ENCODE peak calls at places on chromosomes 3 and 15, in four cellular contexts. E is stomach; J is CD4-positive, CD25-positive, alpha-beta regulatory T cell; U is astrocyte. Y is an unnamed sample.

GRCh38 chr15:62444104-62445027 is 279.3 kb upstream of the C2CD4B start:
- DNase-seq in E (no peak), J (no peak), U (peak; percentile 98), Y (no peak)

GRCh38 chr15:94855409-94856266 is 624.3 kb downstream of the MCTP2 start:
- DNase-seq in U (no peak), E (no peak), J (no peak), Y (no peak)

GRCh38 chr3:139654637-139655365 is 23.0 kb downstream of the NMNAT3 start:
- DNase-seq in E (no peak), J (no peak), U (no peak), Y (no peak)

GRCh38 chr3:38397320-38397719 is 50.7 kb downstream of the XYLB start:
- DNase-seq in J (no peak), E (no peak), U (peak; percentile 13), Y (no peak)

GRCh38 chr3:150761831-150762661 is 923 bp downstream of the SIAH2 start:
- DNase-seq in J (peak; percentile 42), U (peak; percentile 48), E (peak; percentile 64), Y (peak; percentile 22)

GRCh38 chr15:78761891-78762385 is 49.3 kb downstream of the ADAMTS7 start:
- DNase-seq in U (no peak), E (no peak), J (no peak), Y (no peak)

GRCh38 chr15:64682255-64682654 is 93.1 kb downstream of the RBPMS2 start:
- DNase-seq in E (no peak), J (no peak), U (no peak), Y (no peak)

GRCh38 chr15:76987896-76988860 is 6.7 kb upstream of the PSTPIP1 start:
- DNase-seq in E (no peak), U (no peak), J (no peak), Y (no peak)

GRCh38 chr15:68638953-68639500 is 60.2 kb downstream of the CORO2B start:
- DNase-seq in U (peak; percentile 72), J (no peak), E (no peak), Y (no peak)

GRCh38 chr3:12796171-12797123 is at the start of gene CAND2:
- DNase-seq in U (peak; percentile 30), E (peak; percentile 55), J (peak; percentile 17), Y (peak; percentile 58)

GRCh38 chr3:155560594-155560993 is 184.3 kb downstream of the PLCH1 start:
- DNase-seq in J (no peak), U (peak; percentile 51), E (no peak), Y (no peak)

GRCh38 chr3:169072494-169072893 is 591.0 kb downstream of the MECOM start:
- DNase-seq in E (no peak), U (peak; percentile 33), J (no peak), Y (no peak)

GRCh38 chr3:50587806-50588758 is 18.8 kb downstream of the HEMK1 start:
- DNase-seq in E (no peak), U (no peak), J (no peak), Y (no peak)

GRCh38 chr15:70308011-70308761 is 210.5 kb upstream of the TLE3 start:
- DNase-seq in J (no peak), U (no peak), E (no peak), Y (no peak)

GRCh38 chr3:138038725-138039462 is 28.9 kb downstream of the CLDN18 start:
- DNase-seq in U (no peak), E (no peak), J (no peak), Y (no peak)

GRCh38 chr3:31014317-31015040 is 120.0 kb upstream of the GADL1 start:
- DNase-seq in U (peak; percentile 70), J (no peak), E (no peak), Y (no peak)

GRCh38 chr3:142987707-142988106 is 13.7 kb upstream of the U2SURP start:
- DNase-seq in E (no peak), J (no peak), U (no peak), Y (no peak)

GRCh38 chr3:132348531-132348930 is 31.3 kb downstream of the ACP3 start:
- DNase-seq in J (no peak), U (no peak), E (no peak), Y (no peak)

GRCh38 chr3:177835917-177836316 is 638.6 kb upstream of the TBL1XR1 start:
- DNase-seq in U (peak; percentile 99), J (no peak), E (no peak), Y (no peak)

GRCh38 chr3:188183452-188183851 is 29.5 kb downstream of the LPP start:
- DNase-seq in E (no peak), U (no peak), J (no peak), Y (no peak)

GRCh38 chr15:34709866-34710265 is 44.9 kb downstream of the GJD2 start:
- DNase-seq in U (peak; percentile 36), E (no peak), J (no peak), Y (no peak)

GRCh38 chr15:82851981-82852511 is 42.6 kb downstream of the WHAMM start:
- DNase-seq in E (peak; percentile 16), J (no peak), U (peak; percentile 92), Y (no peak)

GRCh38 chr15:34116620-34117019 is 14.7 kb downstream of the PGBD4 start:
- DNase-seq in J (no peak), U (peak; percentile 8), E (no peak), Y (no peak)

GRCh38 chr15:89820651-89821611 is 6.3 kb upstream of the ANPEP start:
- DNase-seq in E (no peak), U (peak; percentile 69), J (no peak), Y (no peak)

GRCh38 chr3:127770671-127771370 is 51.5 kb downstream of the MGLL start:
- DNase-seq in E (no peak), J (no peak), U (no peak), Y (no peak)

GRCh38 chr15:61849446-61849845 is 210.8 kb downstream of the VPS13C start:
- DNase-seq in U (no peak), J (no peak), E (no peak), Y (no peak)

GRCh38 chr3:96863129-96863740 is 48.8 kb downstream of the EPHA6 start:
- DNase-seq in U (no peak), J (no peak), E (no peak), Y (no peak)

GRCh38 chr3:126100688-126101301 is 16.9 kb upstream of the SLC41A3 start:
- DNase-seq in J (no peak), U (peak; percentile 82), E (no peak), Y (no peak)

GRCh38 chr3:11555211-11555782 is 88.4 kb downstream of the VGLL4 start:
- DNase-seq in U (no peak), E (no peak), J (no peak), Y (no peak)

GRCh38 chr3:64321747-64322146 is 96.5 kb upstream of the PRICKLE2 start:
- DNase-seq in U (peak; percentile 93), J (no peak), E (no peak), Y (no peak)

GRCh38 chr3:15300318-15301078 is 31.9 kb downstream of the SH3BP5 start:
- DNase-seq in J (no peak), E (no peak), U (peak; percentile 81), Y (no peak)

GRCh38 chr3:15299036-15299435 is 33.4 kb downstream of the SH3BP5 start:
- DNase-seq in U (no peak), J (no peak), E (no peak), Y (no peak)

GRCh38 chr3:15297592-15298350 is 34.6 kb downstream of the SH3BP5 start:
- DNase-seq in E (no peak), U (no peak), J (no peak), Y (no peak)

GRCh38 chr3:15295506-15295905 is 36.9 kb downstream of the SH3BP5 start:
- DNase-seq in U (peak; percentile 95), E (no peak), J (no peak), Y (no peak)

GRCh38 chr3:15298504-15298903 is 33.9 kb downstream of the SH3BP5 start:
- DNase-seq in U (no peak), E (no peak), J (no peak), Y (no peak)
- H3K4me1 ChIP-seq in U (peaks cover 24% of the 10 kb centered on the region), E (no peaks in the 10 kb centered on the region), J (peaks cover 56% of the 10 kb centered on the region), Y (peaks cover 38% of the 10 kb centered on the region)

DNA sequence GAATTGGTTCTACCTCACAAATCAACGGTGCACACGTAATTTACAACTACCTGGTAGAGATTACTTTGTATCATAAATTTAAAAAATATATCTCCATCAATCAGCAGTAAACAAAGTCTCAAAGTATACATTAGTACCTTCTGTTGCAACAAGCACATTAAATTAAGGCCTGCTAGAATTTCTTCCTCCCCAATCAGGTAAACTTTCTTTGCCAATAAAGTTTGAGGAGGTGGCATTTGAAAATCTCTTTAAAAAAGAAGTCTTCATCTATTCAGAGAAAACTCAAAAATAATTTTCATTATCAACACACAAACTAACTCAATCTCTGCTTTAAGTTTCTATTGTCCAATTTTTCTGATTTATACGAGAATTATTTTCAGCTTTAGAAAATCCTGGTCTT is 4.4 kb downstream of the CCNL1 start:
- DNase-seq in E (no peak), J (no peak), U (no peak), Y (no peak)
- H3K4me1 ChIP-seq in E (peaks cover 46% of the 10 kb centered on the region), J (peaks cover 64% of the 10 kb centered on the region), U (peaks cover 42% of the 10 kb centered on the region), Y (peaks cover 46% of the 10 kb centered on the region)

DNA sequence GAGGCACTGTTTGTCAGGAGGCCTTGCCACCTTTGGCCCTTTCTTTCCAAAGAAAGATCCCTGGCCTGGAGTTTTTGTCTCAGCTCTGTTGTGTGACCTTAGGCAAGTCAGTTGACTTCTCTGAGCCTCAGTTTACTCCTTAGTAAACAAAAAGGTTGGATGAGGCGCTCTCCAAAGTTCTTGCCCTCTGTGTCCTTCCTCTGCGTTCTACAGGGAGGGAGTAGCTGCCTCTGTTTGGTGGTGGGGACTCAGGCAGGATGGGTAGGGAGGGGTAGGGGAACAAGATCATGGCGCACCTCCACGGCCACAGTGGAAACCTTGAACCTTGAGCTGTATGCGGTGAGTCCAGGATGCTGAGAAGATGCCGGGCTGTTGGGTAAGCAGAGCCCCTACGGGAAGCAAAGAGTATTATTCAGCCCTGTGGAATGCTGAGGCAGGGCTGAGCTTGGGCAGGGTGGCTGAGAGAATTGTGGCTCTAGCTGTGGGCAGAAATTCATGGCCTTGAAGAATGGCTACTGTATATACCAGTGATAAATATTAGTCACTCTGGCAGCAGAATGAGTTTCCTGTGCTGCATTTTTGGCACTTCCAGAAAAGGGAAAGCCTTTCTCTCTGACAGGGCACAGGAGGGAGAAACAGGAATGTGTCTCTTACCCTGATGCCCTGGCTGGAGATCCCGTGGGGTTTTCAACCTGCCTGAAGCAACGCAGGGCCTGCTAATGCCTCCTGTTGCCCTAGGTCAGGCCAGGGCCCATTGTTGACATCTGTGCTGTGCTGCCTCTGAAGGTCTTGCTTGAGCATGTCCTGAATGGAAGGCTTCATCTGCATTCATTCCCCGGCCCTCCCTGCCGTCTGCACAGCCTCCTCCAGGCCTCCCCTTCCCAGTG is 39.9 kb downstream of the SMAD3 start:
- DNase-seq in U (peak; percentile 99), E (peak; percentile 57), J (no peak), Y (no peak)
- H3K4me1 ChIP-seq in U (peaks cover 79% of the 10 kb centered on the region), E (peaks cover 93% of the 10 kb centered on the region), J (peaks cover 96% of the 10 kb centered on the region), Y (peaks cover 91% of the 10 kb centered on the region)

GRCh38 chr3:58531555-58531954 is 5.4 kb downstream of the ACOX2 start:
- DNase-seq in U (no peak), E (no peak), J (no peak), Y (no peak)

GRCh38 chr3:58532794-58533220 is 4.2 kb downstream of the ACOX2 start:
- DNase-seq in J (peak; percentile 72), U (peak; percentile 47), E (peak; percentile 78), Y (peak; percentile 77)

GRCh38 chr3:58530354-58530865 is 6.6 kb downstream of the ACOX2 start:
- DNase-seq in J (no peak), E (no peak), U (no peak), Y (no peak)

GRCh38 chr3:58529516-58530353 is 7.3 kb downstream of the ACOX2 start:
- DNase-seq in J (no peak), E (no peak), U (no peak), Y (no peak)

DNA sequence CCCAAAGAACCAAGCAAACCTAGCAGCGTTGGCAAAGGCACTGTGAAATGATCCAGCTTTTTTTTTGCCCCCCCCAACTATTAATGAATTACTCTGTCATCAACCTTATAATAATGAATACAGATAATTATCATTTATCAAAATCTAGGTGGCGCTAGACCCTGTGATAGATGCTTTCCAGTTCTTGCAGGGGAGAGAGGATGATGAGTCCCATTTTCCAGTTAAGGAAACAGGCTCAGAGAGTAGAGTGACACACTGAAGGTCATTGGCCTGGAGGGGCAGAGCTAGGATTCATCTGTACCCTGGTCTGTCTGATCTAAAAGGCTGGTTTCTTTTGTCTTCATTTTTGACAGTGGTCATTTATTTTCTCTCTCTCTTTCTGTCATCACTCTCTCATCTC is 5.0 kb downstream of the ACOX2 start:
- DNase-seq in E (no peak), U (no peak), J (no peak), Y (no peak)
- H3K4me1 ChIP-seq in E (peaks cover 29% of the 10 kb centered on the region), U (peaks cover 14% of the 10 kb centered on the region), J (peaks cover 5% of the 10 kb centered on the region), Y (no peaks in the 10 kb centered on the region)